ENCODE peak calls at places on chromosomes 7 and 10, in four cellular contexts. A is K562, O is GM12878, N is HL-60. G is an unnamed sample.

GRCh38 chr10:30709229-30709628 is 79.7 kb upstream of the LYZL2 start:
- DNase-seq in A (no peak), O (no peak), N (no peak), G (no peak)

GRCh38 chr7:151793531-151793935 is 83.4 kb downstream of the PRKAG2 start:
- DNase-seq in N (no peak), A (no peak), O (no peak), G (no peak)

GRCh38 chr10:22042557-22043326 is 39.2 kb upstream of the DNAJC1 start:
- DNase-seq in N (no peak), A (peak; percentile 78), O (no peak), G (no peak)

GRCh38 chr7:120915314-120915713 is 35.3 kb upstream of the ING3 start:
- DNase-seq in O (no peak), A (no peak), N (no peak), G (no peak)

GRCh38 chr10:33334170-33334838 is at the start of gene NRP1:
- DNase-seq in O (no peak), N (peak; percentile 50), A (no peak), G (peak; percentile 13)

GRCh38 chr10:63465293-63466167 is at the start of gene JMJD1C:
- DNase-seq in O (no peak), A (peak; percentile 86), N (peak; percentile 55), G (peak; percentile 58)

GRCh38 chr7:138752568-138753518 is 45.0 kb upstream of the TMEM213 start:
- DNase-seq in O (peak; percentile 38), N (no peak), A (no peak), G (no peak)

GRCh38 chr7:57423768-57424167 is 26.2 kb upstream of the ZNF716 start:
- DNase-seq in N (no peak), O (no peak), A (no peak), G (no peak)

GRCh38 chr10:101829561-101830315 is 11.5 kb upstream of the OGA start:
- DNase-seq in N (no peak), A (peak; percentile 80), O (no peak), G (peak; percentile 92)

GRCh38 chr7:136925556-136925955 is 57.1 kb downstream of the CHRM2 start:
- DNase-seq in N (no peak), A (no peak), O (no peak), G (no peak)

GRCh38 chr10:22712246-22712958 is 2.0 kb downstream of the PIP4K2A start:
- DNase-seq in A (no peak), N (no peak), O (no peak), G (no peak)

GRCh38 chr10:26890956-26891355 is 30.2 kb upstream of the ABI1 start:
- DNase-seq in O (no peak), N (peak; percentile 38), A (peak; percentile 61), G (peak; percentile 16)

GRCh38 chr7:2209146-2209960 is 23.4 kb downstream of the MAD1L1 start:
- DNase-seq in N (no peak), O (peak; percentile 32), A (peak; percentile 65), G (peak; percentile 85)

GRCh38 chr7:139808846-139809442 is 20.1 kb upstream of the TBXAS1 start:
- DNase-seq in A (no peak), N (no peak), O (no peak), G (no peak)

GRCh38 chr7:111265394-111265793 is 174.5 kb downstream of the LRRN3 start:
- DNase-seq in N (no peak), A (no peak), O (no peak), G (no peak)

GRCh38 chr10:88474884-88475844 is 108.0 kb downstream of the RNLS start:
- DNase-seq in O (no peak), N (no peak), A (no peak), G (no peak)

GRCh38 chr7:21912305-21912704 is 33.4 kb downstream of the CDCA7L start:
- DNase-seq in N (no peak), O (no peak), A (no peak), G (no peak)

GRCh38 chr7:129343099-129343700 is 91.0 kb upstream of the STRIP2 start:
- DNase-seq in O (no peak), A (peak; percentile 77), N (no peak), G (no peak)

GRCh38 chr7:40874756-40875155 is 740.0 kb downstream of the SUGCT start:
- DNase-seq in O (no peak), A (no peak), N (no peak), G (no peak)

GRCh38 chr10:133335238-133336122 is 1.2 kb downstream of the CALY start:
- DNase-seq in N (no peak), A (peak; percentile 62), O (no peak), G (peak; percentile 77)

GRCh38 chr10:72175166-72175565 is 40.6 kb upstream of the ANAPC16 start:
- DNase-seq in A (peak; percentile 16), O (peak; percentile 34), N (no peak), G (no peak)

GRCh38 chr7:141276031-141276430 is 202.2 kb downstream of the TMEM178B start:
- DNase-seq in O (no peak), A (no peak), N (no peak), G (no peak)

GRCh38 chr7:157520249-157520648 is 183.4 kb downstream of the DNAJB6 start:
- DNase-seq in A (no peak), N (no peak), O (peak; percentile 23), G (peak; percentile 95)

GRCh38 chr7:98655611-98656010 is 38.5 kb downstream of the NPTX2 start:
- DNase-seq in N (no peak), A (no peak), O (no peak), G (no peak)

GRCh38 chr7:66348959-66349358 is 143.8 kb downstream of the TPST1 start:
- DNase-seq in O (no peak), A (no peak), N (no peak), G (no peak)

GRCh38 chr10:34102237-34102673 is 712.8 kb downstream of the PARD3 start:
- DNase-seq in A (no peak), N (no peak), O (no peak), G (no peak)

GRCh38 chr7:35261476-35262285 is 7.8 kb upstream of the TBX20 start:
- DNase-seq in O (no peak), N (no peak), A (no peak), G (no peak)

GRCh38 chr7:78496226-78496625 is 697.7 kb downstream of the PHTF2 start:
- DNase-seq in O (no peak), N (no peak), A (no peak), G (no peak)

GRCh38 chr7:96832107-96832506 is 122.5 kb upstream of the SEM1 start:
- DNase-seq in A (no peak), N (no peak), O (no peak), G (no peak)

DNA sequence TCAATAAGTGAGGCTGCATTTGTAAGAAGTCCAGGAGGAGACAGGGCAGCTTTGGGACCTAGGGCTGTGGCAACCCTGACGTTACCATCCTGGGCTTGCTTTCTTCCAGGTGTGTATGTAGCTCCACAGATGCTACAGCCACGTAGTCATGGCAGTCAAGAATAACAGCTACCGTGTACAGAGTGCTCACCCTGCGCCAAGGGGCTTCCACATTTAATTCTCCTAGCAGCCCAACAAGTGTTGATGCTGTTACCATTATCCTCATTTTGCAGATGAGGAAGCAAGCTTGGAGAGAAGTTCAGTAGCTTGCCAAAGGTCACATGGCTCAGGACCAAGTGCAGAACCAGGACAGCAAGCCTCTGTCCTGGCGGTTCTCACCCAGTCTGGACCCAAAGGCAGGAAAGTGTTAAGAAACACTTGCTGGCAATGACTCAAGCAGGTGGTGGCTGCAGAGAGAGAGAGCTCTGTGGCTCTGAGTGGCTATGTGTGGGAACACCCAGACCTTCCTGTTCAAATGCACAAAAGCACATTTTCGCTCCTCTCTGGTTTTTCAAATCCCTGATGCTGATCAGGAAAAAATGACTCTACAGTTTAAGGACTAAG is 89.8 kb downstream of the CREM start:
- DNase-seq in N (no peak), A (no peak), O (no peak), G (no peak)
- TF ChIP-seq POLR2AphosphoS5 in N (no peak), A (no peak), O (no peak), G (no peak)

DNA sequence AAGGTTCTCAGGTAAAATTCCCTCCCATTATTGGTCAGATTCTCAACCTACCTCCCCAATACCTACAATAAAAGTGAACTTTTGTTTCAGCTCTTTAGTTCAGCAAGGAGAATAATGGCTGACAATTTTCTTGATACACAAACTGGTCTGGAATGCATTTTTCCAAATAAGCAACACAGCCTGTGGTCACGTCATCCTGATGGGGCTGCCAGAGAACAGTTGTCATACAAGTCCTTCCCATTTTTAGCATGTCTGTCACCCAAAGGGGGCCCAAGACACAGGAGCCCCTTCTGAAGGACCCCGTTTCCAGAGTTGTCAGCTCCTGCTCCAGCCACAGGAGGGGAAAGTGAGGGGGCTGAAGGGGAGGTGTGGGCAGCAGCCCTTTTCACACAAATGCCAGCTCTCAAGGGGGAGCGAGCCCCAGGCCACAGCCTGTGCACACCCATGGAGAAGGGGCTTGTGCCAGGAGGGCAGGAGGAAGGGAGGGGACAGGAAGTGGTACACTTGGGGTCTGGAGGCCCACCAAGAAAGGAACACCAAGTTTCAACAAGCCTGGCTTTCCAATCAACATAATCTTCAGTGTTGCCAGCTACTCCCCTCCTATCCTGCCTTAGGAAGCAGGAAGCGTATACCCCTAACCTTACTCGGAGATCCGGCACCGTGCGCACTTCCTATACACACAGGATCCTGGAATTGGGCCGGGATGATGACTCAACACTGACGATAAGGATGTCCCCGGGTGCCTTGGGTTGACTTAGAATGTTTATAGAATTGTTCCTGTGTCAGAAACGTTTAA is 43.4 kb upstream of the PDLIM1 start:
- DNase-seq in O (no peak), N (no peak), A (no peak), G (no peak)
- TF ChIP-seq SPI1 in O (no peak), N (no peak), A (no peak), G (no peak)

DNA sequence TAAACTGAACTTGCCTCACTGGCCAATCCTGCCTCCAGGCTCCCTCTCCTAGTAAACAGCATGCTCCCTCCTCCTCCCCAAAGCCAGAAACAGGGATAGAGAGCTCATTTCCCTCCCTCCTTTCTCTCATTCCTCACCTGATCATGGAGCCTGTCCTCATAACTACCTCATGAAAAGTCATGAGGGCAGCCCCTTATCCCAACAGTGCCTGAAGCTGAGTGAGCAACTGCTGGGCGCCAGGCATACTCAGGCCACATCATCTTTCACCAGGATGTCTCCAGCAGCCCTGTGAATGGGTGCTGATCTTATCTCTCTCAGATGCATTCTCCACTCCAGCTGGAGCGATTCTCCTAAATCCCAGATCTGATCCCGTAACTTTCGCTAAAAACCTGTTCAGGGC is 307.2 kb downstream of the PRPF18 start:
- DNase-seq in A (no peak), N (no peak), O (no peak), G (no peak)
- TF ChIP-seq POLR2AphosphoS5 in A (no peak), N (no peak), O (no peak), G (no peak)

GRCh38 chr7:47652591-47652990 is 70.7 kb upstream of the TNS3 start:
- DNase-seq in A (no peak), N (no peak), O (no peak), G (no peak)

GRCh38 chr7:47653550-47654351 is 71.8 kb upstream of the TNS3 start:
- DNase-seq in N (no peak), O (no peak), A (no peak), G (no peak)

GRCh38 chr7:47651355-47652317 is 69.7 kb upstream of the TNS3 start:
- DNase-seq in A (no peak), O (no peak), N (no peak), G (no peak)

GRCh38 chr7:47657126-47657525 is 75.2 kb upstream of the TNS3 start:
- DNase-seq in N (no peak), A (no peak), O (no peak), G (no peak)

DNA sequence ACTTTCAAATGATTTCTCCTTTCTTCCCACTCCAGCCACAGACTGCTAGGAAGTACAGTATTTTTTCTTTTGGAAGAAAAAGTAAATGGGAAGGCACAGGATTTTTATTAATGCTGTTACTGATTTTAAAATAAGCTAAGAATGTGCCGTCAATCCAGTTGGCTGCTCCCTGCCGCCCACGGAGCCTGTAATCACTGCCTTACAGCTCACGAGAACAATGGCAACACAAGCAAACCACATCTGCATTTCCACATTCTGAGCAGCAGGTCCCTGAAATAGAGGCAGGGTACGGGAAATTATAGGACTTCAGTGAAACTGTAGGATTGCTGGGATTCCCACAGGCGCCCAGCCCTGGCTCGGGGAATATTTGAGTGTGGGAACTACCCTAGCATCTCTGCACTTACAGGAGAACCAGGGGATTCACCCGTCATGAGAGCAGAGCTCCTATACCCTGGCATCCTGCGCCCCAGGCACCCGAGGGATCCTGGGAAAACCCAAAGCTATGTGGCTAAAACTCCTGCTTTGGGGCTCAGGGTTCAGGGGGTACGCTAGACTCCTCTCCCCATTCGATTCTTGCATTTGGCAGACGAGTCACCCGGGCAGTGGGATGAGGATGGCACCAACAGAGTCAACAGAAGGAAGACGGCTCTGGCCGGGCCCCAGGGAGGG is 72.9 kb upstream of the TNS3 start:
- DNase-seq in O (no peak), N (no peak), A (no peak), G (no peak)
- TF ChIP-seq SPI1 in O (no peak), N (no peak), A (no peak), G (no peak)